ENCODE peak calls at places on chromosome 13, in six cellular contexts. One of them, this sample, is unnamed.

GRCh38 chr13:22137361-22138050 is 466.6 kb downstream of the FGF9 start:
- DNase-seq in astrocyte of the spinal cord: no peak
- DNase-seq in Panc1: no peak
- DNase-seq in aorta: no peak
- DNase-seq in CD8-positive, alpha-beta memory T cell: no peak
- DNase-seq in GM23248: no peak
- DNase-seq in this sample: no peak

GRCh38 chr13:32734511-32734910 is 148.3 kb downstream of the PDS5B start:
- DNase-seq in astrocyte of the spinal cord: peak
- DNase-seq in Panc1: no peak
- DNase-seq in aorta: no peak
- DNase-seq in CD8-positive, alpha-beta memory T cell: no peak
- DNase-seq in GM23248: peak
- DNase-seq in this sample: no peak

GRCh38 chr13:39159393-39159792 is 121.1 kb downstream of the NHLRC3 start:
- DNase-seq in astrocyte of the spinal cord: no peak
- DNase-seq in Panc1: no peak
- DNase-seq in aorta: no peak
- DNase-seq in CD8-positive, alpha-beta memory T cell: no peak
- DNase-seq in GM23248: no peak
- DNase-seq in this sample: no peak

GRCh38 chr13:80931766-80932165 is 590.8 kb upstream of the SPRY2 start:
- DNase-seq in astrocyte of the spinal cord: no peak
- DNase-seq in Panc1: no peak
- DNase-seq in aorta: no peak
- DNase-seq in CD8-positive, alpha-beta memory T cell: no peak
- DNase-seq in GM23248: no peak
- DNase-seq in this sample: no peak

GRCh38 chr13:20666948-20667347 is 36.6 kb upstream of the IL17D start:
- DNase-seq in astrocyte of the spinal cord: no peak
- DNase-seq in Panc1: no peak
- DNase-seq in aorta: no peak
- DNase-seq in CD8-positive, alpha-beta memory T cell: no peak
- DNase-seq in GM23248: no peak
- DNase-seq in this sample: no peak

GRCh38 chr13:99585609-99586008 is 84.3 kb downstream of the TM9SF2 start:
- DNase-seq in astrocyte of the spinal cord: no peak
- DNase-seq in Panc1: no peak
- DNase-seq in aorta: no peak
- DNase-seq in CD8-positive, alpha-beta memory T cell: no peak
- DNase-seq in GM23248: peak
- DNase-seq in this sample: no peak

GRCh38 chr13:46160065-46160464 is 21.9 kb downstream of the LCP1 start:
- DNase-seq in astrocyte of the spinal cord: no peak
- DNase-seq in Panc1: no peak
- DNase-seq in aorta: no peak
- DNase-seq in CD8-positive, alpha-beta memory T cell: no peak
- DNase-seq in GM23248: no peak
- DNase-seq in this sample: no peak

GRCh38 chr13:98999635-98999952 is 21.7 kb upstream of the DOCK9 start:
- DNase-seq in astrocyte of the spinal cord: no peak
- DNase-seq in Panc1: no peak
- DNase-seq in aorta: no peak
- DNase-seq in CD8-positive, alpha-beta memory T cell: no peak
- DNase-seq in GM23248: peak
- DNase-seq in this sample: no peak

GRCh38 chr13:85798999-85799646 is at the start of gene SLITRK6:
- DNase-seq in astrocyte of the spinal cord: peak
- DNase-seq in Panc1: peak
- DNase-seq in aorta: no peak
- DNase-seq in CD8-positive, alpha-beta memory T cell: no peak
- DNase-seq in GM23248: peak
- DNase-seq in this sample: no peak

GRCh38 chr13:32902898-32903297 is 113.3 kb upstream of the KL start:
- DNase-seq in astrocyte of the spinal cord: peak
- DNase-seq in Panc1: no peak
- DNase-seq in aorta: peak
- DNase-seq in CD8-positive, alpha-beta memory T cell: no peak
- DNase-seq in GM23248: peak
- DNase-seq in this sample: no peak

GRCh38 chr13:59865398-59865797 is 298.3 kb downstream of the DIAPH3 start:
- DNase-seq in astrocyte of the spinal cord: peak
- DNase-seq in Panc1: no peak
- DNase-seq in aorta: no peak
- DNase-seq in CD8-positive, alpha-beta memory T cell: no peak
- DNase-seq in GM23248: no peak
- DNase-seq in this sample: no peak

GRCh38 chr13:51425410-51426042 is 27.3 kb downstream of the INTS6 start:
- DNase-seq in astrocyte of the spinal cord: peak
- DNase-seq in Panc1: no peak
- DNase-seq in aorta: no peak
- DNase-seq in CD8-positive, alpha-beta memory T cell: no peak
- DNase-seq in GM23248: peak
- DNase-seq in this sample: peak
- H3K4me3 ChIP-seq in astrocyte of the spinal cord: no peak
- H3K4me3 ChIP-seq in Panc1: no peak
- H3K4me3 ChIP-seq in aorta: no peak
- H3K4me3 ChIP-seq in CD8-positive, alpha-beta memory T cell: no peak
- H3K4me3 ChIP-seq in GM23248: no peak
- H3K4me3 ChIP-seq in this sample: no peak

DNA sequence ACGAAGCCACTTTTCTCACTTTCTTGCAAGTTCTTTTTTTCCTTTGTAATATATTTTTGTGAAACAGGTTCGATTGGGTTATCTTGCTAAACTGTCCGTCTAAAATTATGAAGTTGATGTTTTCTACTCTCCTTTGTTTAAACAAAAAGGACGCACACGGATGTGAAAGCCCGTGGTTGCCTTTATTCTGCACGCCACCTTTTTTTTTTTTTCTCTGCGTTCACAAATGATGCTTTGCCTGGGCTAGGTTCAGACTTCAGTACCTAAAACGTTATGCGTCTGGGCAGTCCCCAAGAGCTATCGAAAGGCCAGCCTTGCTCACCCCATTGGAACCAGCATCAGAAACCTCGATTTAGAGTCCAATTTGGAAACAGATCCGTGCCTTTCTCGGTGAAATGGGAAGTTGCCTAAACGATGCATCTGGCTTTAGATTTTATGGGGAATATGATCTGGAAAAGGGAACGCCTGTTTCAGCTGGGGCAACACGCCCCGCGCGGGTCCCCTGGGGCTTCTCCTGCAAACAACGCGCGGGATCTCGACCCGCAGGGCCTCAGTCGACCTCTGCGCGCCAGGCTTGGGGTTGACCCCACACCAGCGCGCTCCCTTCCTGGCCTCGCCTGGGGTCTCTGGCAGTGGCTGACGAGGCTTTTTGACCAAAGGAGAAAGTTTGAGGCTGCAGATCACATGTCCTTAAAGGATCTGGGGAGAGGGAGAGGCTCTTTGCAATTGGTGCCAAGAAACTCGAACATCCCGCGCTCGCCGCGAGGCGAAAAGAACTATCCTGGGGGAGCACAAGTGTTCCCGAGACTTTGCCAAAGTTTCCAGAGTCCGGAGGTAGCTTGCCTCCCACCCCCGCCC is 114.0 kb downstream of the KCNRG start:
- DNase-seq in astrocyte of the spinal cord: no peak
- DNase-seq in Panc1: no peak
- DNase-seq in aorta: peak
- DNase-seq in CD8-positive, alpha-beta memory T cell: no peak
- DNase-seq in GM23248: no peak
- DNase-seq in this sample: no peak
- H3K4me3 ChIP-seq in astrocyte of the spinal cord: peak
- H3K4me3 ChIP-seq in Panc1: no peak
- H3K4me3 ChIP-seq in aorta: peak
- H3K4me3 ChIP-seq in CD8-positive, alpha-beta memory T cell: peak
- H3K4me3 ChIP-seq in GM23248: peak
- H3K4me3 ChIP-seq in this sample: peak

GRCh38 chr13:43787518-43787891 is 733 bp upstream of the ENOX1 start:
- DNase-seq in astrocyte of the spinal cord: peak
- DNase-seq in Panc1: no peak
- DNase-seq in aorta: no peak
- DNase-seq in CD8-positive, alpha-beta memory T cell: no peak
- DNase-seq in GM23248: peak
- DNase-seq in this sample: no peak

GRCh38 chr13:43785681-43786471 is 896 bp downstream of the ENOX1 start:
- DNase-seq in astrocyte of the spinal cord: peak
- DNase-seq in Panc1: no peak
- DNase-seq in aorta: peak
- DNase-seq in CD8-positive, alpha-beta memory T cell: no peak
- DNase-seq in GM23248: peak
- DNase-seq in this sample: no peak

GRCh38 chr13:43786472-43786765 is 353 bp downstream of the ENOX1 start:
- DNase-seq in astrocyte of the spinal cord: no peak
- DNase-seq in Panc1: no peak
- DNase-seq in aorta: no peak
- DNase-seq in CD8-positive, alpha-beta memory T cell: no peak
- DNase-seq in GM23248: no peak
- DNase-seq in this sample: no peak

GRCh38 chr13:43787998-43788397 is 1.2 kb upstream of the ENOX1 start:
- DNase-seq in astrocyte of the spinal cord: peak
- DNase-seq in Panc1: no peak
- DNase-seq in aorta: no peak
- DNase-seq in CD8-positive, alpha-beta memory T cell: no peak
- DNase-seq in GM23248: peak
- DNase-seq in this sample: no peak

DNA sequence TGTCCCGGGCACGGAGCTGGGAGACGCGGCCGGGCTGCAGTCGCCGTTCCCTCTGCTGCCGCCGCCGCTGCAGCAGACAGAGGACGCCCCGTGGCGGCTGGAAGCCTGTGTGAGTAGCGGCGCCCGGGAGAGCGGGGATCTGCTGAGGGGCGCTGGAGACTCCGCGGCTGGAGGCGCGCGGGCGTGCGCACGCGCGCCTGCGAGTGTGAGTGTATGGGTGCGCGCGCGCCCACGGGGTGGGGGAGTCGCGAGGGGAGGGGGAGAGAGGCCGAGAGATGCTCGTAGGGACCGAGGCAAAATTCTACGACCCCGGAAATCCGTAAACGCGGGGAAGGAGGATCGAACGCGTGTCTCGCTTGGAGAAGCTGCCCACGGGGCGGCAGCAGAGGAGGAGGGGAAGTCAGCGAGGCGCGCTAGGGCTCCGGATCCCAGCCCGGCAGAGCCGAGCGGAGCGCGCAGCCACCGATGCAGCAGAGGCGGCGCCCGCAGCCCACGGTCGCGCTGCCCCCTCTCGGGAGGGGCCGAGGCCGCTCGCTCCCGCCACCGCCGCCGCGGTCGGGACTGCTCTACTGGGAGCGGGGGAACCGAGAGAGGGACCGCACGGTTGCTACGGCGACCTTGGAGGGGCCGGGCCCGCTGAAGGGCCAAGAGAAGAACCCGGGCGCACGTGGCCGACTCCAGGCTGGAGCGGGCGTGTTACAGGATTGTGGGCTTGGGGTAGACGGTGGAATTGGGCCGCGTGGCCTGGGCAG is at the start of gene ENOX1:
- DNase-seq in astrocyte of the spinal cord: peak
- DNase-seq in Panc1: no peak
- DNase-seq in aorta: peak
- DNase-seq in CD8-positive, alpha-beta memory T cell: no peak
- DNase-seq in GM23248: peak
- DNase-seq in this sample: no peak
- H3K4me3 ChIP-seq in astrocyte of the spinal cord: peak
- H3K4me3 ChIP-seq in Panc1: peak
- H3K4me3 ChIP-seq in aorta: peak
- H3K4me3 ChIP-seq in CD8-positive, alpha-beta memory T cell: no peak
- H3K4me3 ChIP-seq in GM23248: peak
- H3K4me3 ChIP-seq in this sample: peak

DNA sequence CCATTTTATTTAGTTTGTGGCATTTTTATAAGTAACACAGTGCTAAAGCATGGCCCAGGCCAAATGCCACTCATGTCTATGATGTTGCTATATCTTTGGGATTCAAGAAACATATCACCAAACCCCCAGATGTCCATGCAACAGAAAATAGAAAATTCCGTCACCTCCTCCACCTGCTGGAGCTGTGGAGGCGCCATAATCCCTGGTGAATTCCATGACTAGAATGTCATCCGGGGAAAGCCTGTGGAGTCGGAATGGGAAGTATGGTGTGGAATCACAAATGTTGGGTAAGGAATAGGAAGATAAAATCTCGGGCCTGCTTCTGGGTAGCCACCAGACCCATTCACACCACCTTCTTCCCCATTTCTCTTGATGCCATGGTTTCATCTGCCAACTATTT is 51.7 kb upstream of the RAP2A start:
- DNase-seq in astrocyte of the spinal cord: no peak
- DNase-seq in Panc1: no peak
- DNase-seq in aorta: no peak
- DNase-seq in CD8-positive, alpha-beta memory T cell: no peak
- DNase-seq in GM23248: no peak
- DNase-seq in this sample: no peak
- H3K4me3 ChIP-seq in astrocyte of the spinal cord: no peak
- H3K4me3 ChIP-seq in Panc1: no peak
- H3K4me3 ChIP-seq in aorta: no peak
- H3K4me3 ChIP-seq in CD8-positive, alpha-beta memory T cell: no peak
- H3K4me3 ChIP-seq in GM23248: no peak
- H3K4me3 ChIP-seq in this sample: no peak

GRCh38 chr13:30051531-30052060 is 201.2 kb upstream of the UBL3 start:
- DNase-seq in astrocyte of the spinal cord: no peak
- DNase-seq in Panc1: no peak
- DNase-seq in aorta: no peak
- DNase-seq in CD8-positive, alpha-beta memory T cell: no peak
- DNase-seq in GM23248: no peak
- DNase-seq in this sample: no peak
- H3K4me3 ChIP-seq in astrocyte of the spinal cord: no peak
- H3K4me3 ChIP-seq in Panc1: no peak
- H3K4me3 ChIP-seq in aorta: no peak
- H3K4me3 ChIP-seq in CD8-positive, alpha-beta memory T cell: no peak
- H3K4me3 ChIP-seq in GM23248: no peak
- H3K4me3 ChIP-seq in this sample: no peak

DNA sequence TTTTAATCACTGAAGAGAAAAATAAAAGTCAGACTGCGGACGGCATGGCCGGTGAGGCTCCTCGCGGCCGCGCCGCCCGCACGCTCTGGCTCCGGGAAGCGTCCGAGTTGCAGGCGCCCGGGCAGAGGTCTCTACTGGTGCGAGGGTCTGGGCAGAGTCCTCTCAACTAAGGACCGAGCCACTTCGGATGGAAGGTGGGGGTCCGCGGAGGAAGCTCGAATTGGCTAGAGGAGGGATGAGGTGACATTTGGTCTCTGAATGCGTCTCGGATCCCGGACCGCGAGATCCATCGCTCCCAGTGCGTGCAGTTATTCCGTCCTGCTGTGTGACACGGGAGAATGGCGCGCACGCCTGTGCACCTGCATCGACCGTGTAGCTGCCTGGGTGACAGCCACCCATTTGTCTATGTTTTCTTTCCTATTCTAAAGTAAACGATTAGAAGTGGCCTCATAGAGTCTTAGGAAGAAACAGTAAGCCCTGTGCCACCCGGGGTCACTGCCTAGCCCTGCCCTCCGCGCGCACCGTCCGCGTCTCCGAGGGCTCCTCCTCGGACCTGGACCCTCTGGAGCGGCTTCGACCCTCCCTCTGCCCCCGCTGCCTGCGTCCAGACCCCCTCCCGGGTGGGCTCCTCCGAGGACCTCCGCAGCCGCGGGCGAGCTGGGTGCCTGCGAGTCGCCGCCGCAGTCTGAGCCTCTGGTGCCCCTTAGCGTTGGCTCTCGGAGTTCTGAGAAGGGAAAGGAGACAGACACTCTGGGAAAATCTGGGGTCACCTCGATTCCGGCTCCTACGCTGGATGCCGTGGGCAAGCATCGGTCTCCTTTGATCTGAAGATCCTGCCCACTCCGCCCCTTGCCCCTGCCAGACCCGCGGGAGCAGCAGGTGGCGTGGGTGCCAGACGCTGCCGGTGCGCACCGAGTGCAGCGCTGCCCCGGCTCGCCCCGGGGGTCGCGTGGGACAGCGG is 347.4 kb downstream of the LIG4 start:
- DNase-seq in astrocyte of the spinal cord: peak
- DNase-seq in Panc1: no peak
- DNase-seq in aorta: no peak
- DNase-seq in CD8-positive, alpha-beta memory T cell: no peak
- DNase-seq in GM23248: peak
- DNase-seq in this sample: no peak
- H3K4me3 ChIP-seq in astrocyte of the spinal cord: peak
- H3K4me3 ChIP-seq in Panc1: peak
- H3K4me3 ChIP-seq in aorta: peak
- H3K4me3 ChIP-seq in CD8-positive, alpha-beta memory T cell: peak
- H3K4me3 ChIP-seq in GM23248: peak
- H3K4me3 ChIP-seq in this sample: peak